ENCODE peak calls at places on chromosomes 13 and 19, in five cellular contexts. One of them, this sample, is unnamed.
A peak's percentile ranks its signal among the peaks of the same experiment; 100 is the strongest.

GRCh38 chr13:20713751-20714150 is 10.3 kb downstream of the IL17D start:
- DNase-seq in CD4-positive, alpha-beta memory T cell: no peak
- DNase-seq in transverse colon: no peak
- DNase-seq in CD8-positive, alpha-beta T cell: no peak
- DNase-seq in mesendoderm: no peak
- DNase-seq in this sample: peak; percentile 74

GRCh38 chr19:4972509-4973230 is 3.8 kb downstream of the KDM4B start:
- DNase-seq in mesendoderm: no peak
- DNase-seq in CD4-positive, alpha-beta memory T cell: no peak
- DNase-seq in CD8-positive, alpha-beta T cell: no peak
- DNase-seq in transverse colon: no peak
- DNase-seq in this sample: peak; percentile 26

GRCh38 chr13:42957881-42958280 is 34.2 kb downstream of the EPSTI1 start:
- DNase-seq in CD8-positive, alpha-beta T cell: no peak
- DNase-seq in CD4-positive, alpha-beta memory T cell: no peak
- DNase-seq in mesendoderm: no peak
- DNase-seq in transverse colon: no peak
- DNase-seq in this sample: no peak

GRCh38 chr13:30870049-30870884 is 35.8 kb upstream of the MEDAG start:
- DNase-seq in CD4-positive, alpha-beta memory T cell: no peak
- DNase-seq in transverse colon: peak; percentile 55
- DNase-seq in mesendoderm: peak; percentile 93
- DNase-seq in CD8-positive, alpha-beta T cell: no peak
- DNase-seq in this sample: peak; percentile 91

GRCh38 chr19:10344780-10345179 is 5.4 kb upstream of the ICAM3 start:
- DNase-seq in transverse colon: no peak
- DNase-seq in mesendoderm: no peak
- DNase-seq in CD4-positive, alpha-beta memory T cell: no peak
- DNase-seq in CD8-positive, alpha-beta T cell: no peak
- DNase-seq in this sample: peak; percentile 58

GRCh38 chr19:12956446-12957388 is at the start of gene GADD45GIP1:
- DNase-seq in CD4-positive, alpha-beta memory T cell: peak; percentile 80
- DNase-seq in mesendoderm: peak; percentile 83
- DNase-seq in CD8-positive, alpha-beta T cell: peak; percentile 68
- DNase-seq in transverse colon: peak; percentile 84
- DNase-seq in this sample: peak; percentile 96

GRCh38 chr13:85603735-85604134 is 195.5 kb downstream of the SLITRK6 start:
- DNase-seq in CD4-positive, alpha-beta memory T cell: no peak
- DNase-seq in transverse colon: no peak
- DNase-seq in CD8-positive, alpha-beta T cell: no peak
- DNase-seq in mesendoderm: no peak
- DNase-seq in this sample: no peak

GRCh38 chr13:51806571-51806970 is 2.6 kb upstream of the DHRS12 start:
- DNase-seq in CD4-positive, alpha-beta memory T cell: no peak
- DNase-seq in transverse colon: no peak
- DNase-seq in CD8-positive, alpha-beta T cell: no peak
- DNase-seq in mesendoderm: peak; percentile 58
- DNase-seq in this sample: peak; percentile 40

GRCh38 chr13:42355118-42355840 is 83.3 kb downstream of the AKAP11 start:
- DNase-seq in transverse colon: no peak
- DNase-seq in mesendoderm: peak; percentile 11
- DNase-seq in CD8-positive, alpha-beta T cell: peak; percentile 20
- DNase-seq in CD4-positive, alpha-beta memory T cell: peak; percentile 72
- DNase-seq in this sample: peak; percentile 49

GRCh38 chr19:41226053-41226873 is 7.2 kb downstream of the AXL start:
- DNase-seq in transverse colon: peak; percentile 77
- DNase-seq in CD8-positive, alpha-beta T cell: peak; percentile 13
- DNase-seq in mesendoderm: peak; percentile 76
- DNase-seq in CD4-positive, alpha-beta memory T cell: peak; percentile 47
- DNase-seq in this sample: peak; percentile 98

GRCh38 chr19:2114821-2115220 is 18.1 kb downstream of the IZUMO4 start:
- DNase-seq in transverse colon: no peak
- DNase-seq in CD4-positive, alpha-beta memory T cell: no peak
- DNase-seq in CD8-positive, alpha-beta T cell: no peak
- DNase-seq in mesendoderm: no peak
- DNase-seq in this sample: no peak

GRCh38 chr19:13091400-13092161 is 11.1 kb downstream of the LYL1 start:
- DNase-seq in mesendoderm: peak; percentile 72
- DNase-seq in transverse colon: no peak
- DNase-seq in CD8-positive, alpha-beta T cell: no peak
- DNase-seq in CD4-positive, alpha-beta memory T cell: no peak
- DNase-seq in this sample: no peak

GRCh38 chr19:28554321-28555091 is 658.4 kb downstream of the UQCRFS1 start:
- DNase-seq in CD8-positive, alpha-beta T cell: no peak
- DNase-seq in mesendoderm: no peak
- DNase-seq in transverse colon: no peak
- DNase-seq in CD4-positive, alpha-beta memory T cell: no peak
- DNase-seq in this sample: no peak

GRCh38 chr13:31119966-31120733 is 41.6 kb downstream of the HSPH1 start:
- DNase-seq in transverse colon: no peak
- DNase-seq in mesendoderm: peak; percentile 22
- DNase-seq in CD4-positive, alpha-beta memory T cell: no peak
- DNase-seq in CD8-positive, alpha-beta T cell: no peak
- DNase-seq in this sample: no peak

GRCh38 chr19:16274466-16274865 is 50.2 kb upstream of the KLF2 start:
- DNase-seq in transverse colon: no peak
- DNase-seq in CD8-positive, alpha-beta T cell: no peak
- DNase-seq in mesendoderm: no peak
- DNase-seq in CD4-positive, alpha-beta memory T cell: no peak
- DNase-seq in this sample: no peak

GRCh38 chr13:20475927-20476691 is 49.5 kb downstream of the CRYL1 start:
- DNase-seq in CD8-positive, alpha-beta T cell: peak; percentile 48
- DNase-seq in mesendoderm: peak; percentile 21
- DNase-seq in CD4-positive, alpha-beta memory T cell: peak; percentile 85
- DNase-seq in transverse colon: peak; percentile 59
- DNase-seq in this sample: no peak

GRCh38 chr13:96904232-96904631 is 90.0 kb downstream of the OXGR1 start:
- DNase-seq in transverse colon: no peak
- DNase-seq in CD4-positive, alpha-beta memory T cell: no peak
- DNase-seq in CD8-positive, alpha-beta T cell: no peak
- DNase-seq in mesendoderm: no peak
- DNase-seq in this sample: no peak

GRCh38 chr13:98503175-98504028 is 73.5 kb downstream of the STK24 start:
- DNase-seq in mesendoderm: no peak
- DNase-seq in CD8-positive, alpha-beta T cell: no peak
- DNase-seq in transverse colon: no peak
- DNase-seq in CD4-positive, alpha-beta memory T cell: no peak
- DNase-seq in this sample: no peak

GRCh38 chr13:94345374-94346195 is 133.9 kb downstream of the DCT start:
- DNase-seq in transverse colon: no peak
- DNase-seq in CD4-positive, alpha-beta memory T cell: peak; percentile 50
- DNase-seq in mesendoderm: peak; percentile 29
- DNase-seq in CD8-positive, alpha-beta T cell: no peak
- DNase-seq in this sample: no peak

GRCh38 chr19:32497386-32497785 is 83.6 kb upstream of the PDCD5 start:
- DNase-seq in mesendoderm: no peak
- DNase-seq in CD4-positive, alpha-beta memory T cell: no peak
- DNase-seq in transverse colon: no peak
- DNase-seq in CD8-positive, alpha-beta T cell: no peak
- DNase-seq in this sample: no peak

GRCh38 chr13:43815204-43815603 is 28.4 kb upstream of the ENOX1 start:
- DNase-seq in CD8-positive, alpha-beta T cell: no peak
- DNase-seq in transverse colon: no peak
- DNase-seq in CD4-positive, alpha-beta memory T cell: no peak
- DNase-seq in mesendoderm: peak; percentile 64
- DNase-seq in this sample: peak; percentile 12

GRCh38 chr19:679418-680286 is 3.5 kb downstream of the FSTL3 start:
- DNase-seq in CD4-positive, alpha-beta memory T cell: peak; percentile 30
- DNase-seq in transverse colon: peak; percentile 64
- DNase-seq in mesendoderm: peak; percentile 55
- DNase-seq in CD8-positive, alpha-beta T cell: no peak
- DNase-seq in this sample: peak; percentile 74
- H3K4me3 ChIP-seq in CD4-positive, alpha-beta memory T cell: peak overlapping the region; percentile 52
- H3K4me3 ChIP-seq in transverse colon: peak overlapping the region; percentile 50
- H3K4me3 ChIP-seq in mesendoderm: peak overlapping the region; percentile 71
- H3K4me3 ChIP-seq in CD8-positive, alpha-beta T cell: peak overlapping the region; percentile 70
- H3K4me3 ChIP-seq in this sample: peak overlapping the region; percentile 58

GRCh38 chr19:19303411-19303810 is 16.9 kb downstream of the SUGP1 start:
- DNase-seq in CD4-positive, alpha-beta memory T cell: no peak
- DNase-seq in CD8-positive, alpha-beta T cell: no peak
- DNase-seq in transverse colon: no peak
- DNase-seq in mesendoderm: no peak
- DNase-seq in this sample: no peak

GRCh38 chr19:19306191-19306590 is 14.1 kb downstream of the SUGP1 start:
- DNase-seq in CD8-positive, alpha-beta T cell: no peak
- DNase-seq in mesendoderm: no peak
- DNase-seq in CD4-positive, alpha-beta memory T cell: no peak
- DNase-seq in transverse colon: no peak
- DNase-seq in this sample: no peak

GRCh38 chr19:19305696-19306095 is 14.6 kb downstream of the SUGP1 start:
- DNase-seq in CD8-positive, alpha-beta T cell: no peak
- DNase-seq in CD4-positive, alpha-beta memory T cell: no peak
- DNase-seq in transverse colon: no peak
- DNase-seq in mesendoderm: no peak
- DNase-seq in this sample: no peak

GRCh38 chr19:19304186-19304975 is 15.9 kb downstream of the SUGP1 start:
- DNase-seq in CD8-positive, alpha-beta T cell: no peak
- DNase-seq in CD4-positive, alpha-beta memory T cell: no peak
- DNase-seq in transverse colon: no peak
- DNase-seq in mesendoderm: no peak
- DNase-seq in this sample: no peak

DNA sequence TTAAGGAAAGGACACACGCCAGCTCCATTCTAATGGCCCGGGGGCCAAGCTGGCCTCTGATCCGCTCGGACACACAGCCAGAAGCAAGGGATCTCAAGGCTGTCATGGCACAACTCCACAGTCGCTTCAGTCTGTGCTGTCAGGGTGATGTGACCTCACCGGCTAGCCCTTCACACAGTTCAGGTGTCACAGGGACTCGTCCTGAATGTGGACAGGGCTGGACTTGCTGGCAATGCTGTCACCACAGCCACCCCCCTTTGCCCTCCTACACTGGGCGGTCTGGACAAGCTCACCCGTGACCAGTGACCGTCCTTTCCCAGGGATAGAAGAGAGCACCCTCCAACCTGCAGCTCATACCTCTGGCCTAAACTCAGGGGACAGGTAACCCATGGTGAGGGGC is 15.2 kb downstream of the SUGP1 start:
- DNase-seq in CD8-positive, alpha-beta T cell: no peak
- DNase-seq in mesendoderm: no peak
- DNase-seq in CD4-positive, alpha-beta memory T cell: no peak
- DNase-seq in transverse colon: no peak
- DNase-seq in this sample: no peak
- H3K4me3 ChIP-seq in CD8-positive, alpha-beta T cell: no peak overlapping the region
- H3K4me3 ChIP-seq in mesendoderm: no peak overlapping the region
- H3K4me3 ChIP-seq in CD4-positive, alpha-beta memory T cell: no peak overlapping the region
- H3K4me3 ChIP-seq in transverse colon: no peak overlapping the region
- H3K4me3 ChIP-seq in this sample: no peak overlapping the region

GRCh38 chr19:17335575-17335974 is 920 bp upstream of the ANO8 start:
- DNase-seq in transverse colon: no peak
- DNase-seq in CD8-positive, alpha-beta T cell: no peak
- DNase-seq in CD4-positive, alpha-beta memory T cell: no peak
- DNase-seq in mesendoderm: no peak
- DNase-seq in this sample: no peak

GRCh38 chr19:17339088-17339741 is 1.9 kb downstream of the GTPBP3 start:
- DNase-seq in transverse colon: no peak
- DNase-seq in CD4-positive, alpha-beta memory T cell: no peak
- DNase-seq in mesendoderm: peak; percentile 44
- DNase-seq in CD8-positive, alpha-beta T cell: no peak
- DNase-seq in this sample: no peak

GRCh38 chr19:17338440-17339078 is 1.2 kb downstream of the GTPBP3 start:
- DNase-seq in transverse colon: no peak
- DNase-seq in mesendoderm: no peak
- DNase-seq in CD4-positive, alpha-beta memory T cell: no peak
- DNase-seq in CD8-positive, alpha-beta T cell: no peak
- DNase-seq in this sample: no peak

GRCh38 chr19:17336872-17337674 is at the start of gene GTPBP3:
- DNase-seq in mesendoderm: peak; percentile 100
- DNase-seq in transverse colon: peak; percentile 97
- DNase-seq in CD4-positive, alpha-beta memory T cell: peak; percentile 96
- DNase-seq in CD8-positive, alpha-beta T cell: peak; percentile 90
- DNase-seq in this sample: peak; percentile 99

DNA sequence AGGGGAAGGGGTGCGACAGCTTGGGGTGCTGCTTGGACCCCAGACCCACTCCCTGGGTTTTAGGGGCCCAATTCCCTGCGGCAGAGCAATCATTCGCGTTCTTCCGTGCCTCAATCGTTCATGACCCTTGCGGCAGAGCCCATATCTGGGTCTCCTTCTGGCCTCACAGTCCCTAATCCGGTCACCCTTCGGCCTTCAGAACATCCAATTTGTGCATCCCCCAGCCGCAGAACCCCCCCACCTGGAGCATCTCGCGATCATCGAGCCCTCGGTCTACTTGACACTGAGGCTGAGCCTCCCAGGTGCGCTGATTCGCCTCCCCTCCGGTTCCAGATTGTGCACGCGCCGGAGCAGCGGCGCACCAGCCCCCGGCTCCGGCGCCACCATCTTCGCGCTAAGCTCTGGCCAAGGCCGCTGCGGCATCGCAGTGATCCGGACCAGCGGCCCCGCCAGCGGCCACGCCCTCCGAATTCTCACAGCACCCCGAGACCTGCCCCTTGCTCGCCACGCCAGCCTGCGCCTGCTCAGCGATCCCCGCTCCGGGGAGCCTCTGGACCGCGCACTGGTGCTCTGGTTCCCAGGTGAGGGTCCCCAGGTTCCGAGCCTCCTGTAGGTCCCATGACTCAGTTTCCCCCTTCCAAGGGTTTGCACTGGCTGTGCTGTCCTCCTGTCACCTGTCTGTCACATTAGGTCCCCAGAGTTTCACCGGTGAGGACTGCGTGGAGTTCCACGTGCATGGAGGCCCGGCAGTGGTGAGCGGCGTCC is 504 bp downstream of the GTPBP3 start:
- DNase-seq in CD8-positive, alpha-beta T cell: no peak
- DNase-seq in transverse colon: no peak
- DNase-seq in CD4-positive, alpha-beta memory T cell: peak; percentile 33
- DNase-seq in mesendoderm: no peak
- DNase-seq in this sample: peak; percentile 57
- H3K4me3 ChIP-seq in CD8-positive, alpha-beta T cell: peak overlapping the region; percentile 98
- H3K4me3 ChIP-seq in transverse colon: peak overlapping the region; percentile 61
- H3K4me3 ChIP-seq in CD4-positive, alpha-beta memory T cell: peak overlapping the region; percentile 99
- H3K4me3 ChIP-seq in mesendoderm: peak overlapping the region; percentile 85
- H3K4me3 ChIP-seq in this sample: peak overlapping the region; percentile 94

DNA sequence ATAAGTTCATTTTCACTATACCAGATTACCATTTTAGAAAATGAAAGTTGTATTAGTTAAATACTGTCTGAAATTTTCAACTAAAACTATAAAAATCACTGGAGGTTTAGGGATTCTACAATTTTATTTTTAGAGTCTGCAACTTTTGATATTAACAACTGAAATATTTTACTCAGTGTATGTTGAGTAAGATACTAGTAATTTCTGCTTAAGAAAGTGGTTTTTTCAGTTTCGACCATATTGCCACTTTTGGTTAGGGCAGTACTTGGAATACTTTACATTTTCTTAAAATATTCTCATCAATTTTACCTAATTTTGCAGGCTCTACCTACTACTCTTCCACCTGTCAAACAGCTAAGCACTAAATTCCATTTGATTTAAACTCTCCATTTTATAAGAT is 59.6 kb downstream of the KCNRG start:
- DNase-seq in CD8-positive, alpha-beta T cell: no peak
- DNase-seq in mesendoderm: no peak
- DNase-seq in CD4-positive, alpha-beta memory T cell: no peak
- DNase-seq in transverse colon: no peak
- DNase-seq in this sample: no peak
- H3K4me3 ChIP-seq in CD8-positive, alpha-beta T cell: no peak overlapping the region
- H3K4me3 ChIP-seq in mesendoderm: no peak overlapping the region
- H3K4me3 ChIP-seq in CD4-positive, alpha-beta memory T cell: no peak overlapping the region
- H3K4me3 ChIP-seq in transverse colon: no peak overlapping the region
- H3K4me3 ChIP-seq in this sample: no peak overlapping the region

This sample was measured in MG63.